ENCODE peak calls at places on chromosome 2, in four cellular contexts. W is AG10803, S is GM12878, V is neural progenitor cell. N is an unnamed sample.

GRCh38 chr2:106953236-106953635 is 67.3 kb upstream of the ST6GAL2 start:
- DNase-seq in W (no peak), S (no peak), V (no peak), N (no peak)

GRCh38 chr2:132937629-132938028 is 267.6 kb upstream of the LYPD1 start:
- DNase-seq in W (peak; percentile 50), S (no peak), V (no peak), N (no peak)

GRCh38 chr2:9294764-9295163 is 88.2 kb downstream of the ASAP2 start:
- DNase-seq in W (no peak), S (no peak), V (no peak), N (no peak)

GRCh38 chr2:234827096-234827860 is 124.5 kb upstream of the SH3BP4 start:
- DNase-seq in W (peak; percentile 50), S (no peak), V (no peak), N (no peak)

GRCh38 chr2:11257983-11258382 is 86.5 kb downstream of the ROCK2 start:
- DNase-seq in W (no peak), S (no peak), V (no peak), N (peak; percentile 20)

GRCh38 chr2:6773694-6774044 is 92.0 kb downstream of the CMPK2 start:
- DNase-seq in W (no peak), S (no peak), V (no peak), N (no peak)

GRCh38 chr2:25831744-25832449 is 46.4 kb downstream of the ASXL2 start:
- DNase-seq in W (no peak), S (no peak), V (no peak), N (no peak)

GRCh38 chr2:233163486-233164103 is 87.9 kb upstream of the ATG16L1 start:
- DNase-seq in W (no peak), S (no peak), V (no peak), N (no peak)

GRCh38 chr2:79432731-79433146 is 80.1 kb upstream of the CTNNA2 start:
- DNase-seq in W (no peak), S (no peak), V (peak; percentile 56), N (no peak)

GRCh38 chr2:6922201-6922656 is 5.0 kb downstream of the RNF144A start:
- DNase-seq in W (no peak), S (no peak), V (peak; percentile 27), N (no peak)

GRCh38 chr2:225355788-225356187 is 43.7 kb upstream of the NYAP2 start:
- DNase-seq in W (no peak), S (no peak), V (no peak), N (no peak)

GRCh38 chr2:189234991-189235390 is 55.4 kb upstream of the COL5A2 start:
- DNase-seq in W (no peak), S (no peak), V (no peak), N (no peak)

GRCh38 chr2:230715201-230715600 is 2.6 kb downstream of the CAB39 start:
- DNase-seq in W (peak; percentile 18), S (no peak), V (no peak), N (no peak)

GRCh38 chr2:30470426-30470825 is 23.4 kb downstream of the LCLAT1 start:
- DNase-seq in W (peak; percentile 78), S (no peak), V (no peak), N (no peak)

GRCh38 chr2:66578067-66578852 is 143.3 kb downstream of the MEIS1 start:
- DNase-seq in W (peak; percentile 18), S (no peak), V (peak; percentile 39), N (no peak)

GRCh38 chr2:66575625-66576371 is 140.9 kb downstream of the MEIS1 start:
- DNase-seq in W (peak; percentile 31), S (no peak), V (peak; percentile 76), N (no peak)

GRCh38 chr2:66578853-66579158 is 143.9 kb downstream of the MEIS1 start:
- DNase-seq in W (no peak), S (no peak), V (no peak), N (no peak)

GRCh38 chr2:66576381-66577330 is 141.7 kb downstream of the MEIS1 start:
- DNase-seq in W (peak; percentile 38), S (no peak), V (peak; percentile 65), N (no peak)

DNA sequence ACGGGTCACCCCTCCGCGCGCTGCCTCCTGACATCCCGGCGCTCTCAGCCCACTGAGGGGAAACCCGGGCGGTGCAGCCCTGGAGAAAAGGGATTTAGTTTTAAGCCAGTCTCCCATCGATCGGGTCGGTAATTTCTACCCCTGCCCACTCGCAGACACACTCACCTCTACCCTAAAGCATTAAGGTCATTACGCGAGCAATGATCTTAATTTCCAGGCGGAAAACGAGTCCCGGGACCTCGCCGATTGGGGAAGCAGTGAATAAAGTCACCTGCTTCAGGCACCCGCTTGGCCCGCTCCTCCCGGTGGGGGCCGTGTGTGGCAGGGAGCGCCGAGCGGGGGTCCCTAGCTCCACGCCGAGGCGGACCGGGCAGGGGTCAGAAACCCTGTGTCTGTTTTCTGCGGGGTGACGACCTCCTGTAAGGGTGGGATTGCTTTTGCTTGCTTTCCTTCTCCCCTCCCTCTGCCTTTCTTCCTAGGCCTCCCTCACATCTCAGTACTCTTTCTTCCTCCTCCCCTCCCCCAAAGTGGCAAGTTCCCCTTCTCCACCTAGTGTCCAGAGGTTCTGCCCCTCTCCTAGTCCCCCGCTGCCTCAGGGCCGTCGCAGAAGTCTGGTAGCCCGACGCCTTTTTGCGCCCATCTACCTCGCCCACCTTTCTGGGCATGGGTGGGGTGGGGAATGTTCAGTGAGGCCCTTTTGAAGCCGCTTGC is 142.6 kb downstream of the MEIS1 start:
- DNase-seq in W (no peak), S (no peak), V (peak; percentile 71), N (no peak)
- H3K4me3 ChIP-seq in W (peak overlapping the region; percentile 69), S (no peak overlapping the region), V (peak overlapping the region; percentile 75), N (no peak overlapping the region)

GRCh38 chr2:56587456-56587855 is 403.7 kb downstream of the CCDC85A start:
- DNase-seq in W (peak; percentile 63), S (no peak), V (no peak), N (no peak)

GRCh38 chr2:56582570-56582969 is 398.8 kb downstream of the CCDC85A start:
- DNase-seq in W (no peak), S (no peak), V (no peak), N (no peak)

GRCh38 chr2:56580242-56580641 is 396.5 kb downstream of the CCDC85A start:
- DNase-seq in W (peak; percentile 87), S (no peak), V (no peak), N (no peak)

GRCh38 chr2:56589194-56589593 is 405.4 kb downstream of the CCDC85A start:
- DNase-seq in W (no peak), S (no peak), V (no peak), N (no peak)

GRCh38 chr2:56583796-56584313 is 400.1 kb downstream of the CCDC85A start:
- DNase-seq in W (no peak), S (no peak), V (peak; percentile 12), N (no peak)
- H3K4me3 ChIP-seq in W (no peak overlapping the region), S (no peak overlapping the region), V (no peak overlapping the region), N (no peak overlapping the region)

GRCh38 chr2:116269040-116269439 is 1545.5 kb upstream of the DDX18 start:
- DNase-seq in W (no peak), S (no peak), V (no peak), N (no peak)
- H3K4me3 ChIP-seq in W (no peak overlapping the region), S (no peak overlapping the region), V (no peak overlapping the region), N (no peak overlapping the region)

GRCh38 chr2:170717991-170718589 is 3.0 kb downstream of the SP5 start:
- DNase-seq in W (no peak), S (no peak), V (peak; percentile 64), N (no peak)

GRCh38 chr2:170717599-170717963 is 2.4 kb downstream of the SP5 start:
- DNase-seq in W (no peak), S (no peak), V (no peak), N (no peak)

GRCh38 chr2:170715062-170715931 is at the start of gene SP5:
- DNase-seq in W (no peak), S (no peak), V (peak; percentile 94), N (no peak)

GRCh38 chr2:170715932-170716777 is 1.0 kb downstream of the SP5 start:
- DNase-seq in W (no peak), S (no peak), V (peak; percentile 64), N (no peak)

GRCh38 chr2:170716851-170717598 is 1.9 kb downstream of the SP5 start:
- DNase-seq in W (peak; percentile 31), S (no peak), V (peak; percentile 92), N (no peak)
- H3K4me3 ChIP-seq in W (no peak overlapping the region), S (no peak overlapping the region), V (peak overlapping the region; percentile 56), N (no peak overlapping the region)

GRCh38 chr2:108611021-108611420 is 76.8 kb downstream of the LIMS1 start:
- DNase-seq in W (no peak), S (no peak), V (no peak), N (peak; percentile 58)
- H3K4me3 ChIP-seq in W (no peak overlapping the region), S (peak overlapping the region; percentile 8), V (no peak overlapping the region), N (no peak overlapping the region)

N was measured in GM12865.